ENCODE peak calls at places on chromosomes 2 and 18, in ten cellular contexts. One of them, this sample, is unnamed.

GRCh38 chr2:217919781-217920351 is 82.9 kb downstream of the TNS1 start:
- DNase-seq in cardiac muscle cell: no peak
- DNase-seq in uterus: peak; percentile 81
- DNase-seq in A549: peak; percentile 32
- DNase-seq in endothelial cell of umbilical vein: peak; percentile 42
- DNase-seq in GM23248: peak; percentile 81
- DNase-seq in RWPE2: no peak
- DNase-seq in esophagus squamous epithelium: no peak
- DNase-seq in adipocyte: peak; percentile 44
- DNase-seq in DND-41: no peak
- DNase-seq in this sample: no peak

GRCh38 chr18:55251186-55251995 is 292.1 kb upstream of the CCDC68 start:
- DNase-seq in RWPE2: no peak
- DNase-seq in esophagus squamous epithelium: no peak
- DNase-seq in GM23248: peak; percentile 77
- DNase-seq in A549: no peak
- DNase-seq in adipocyte: peak; percentile 71
- DNase-seq in endothelial cell of umbilical vein: peak; percentile 86
- DNase-seq in cardiac muscle cell: peak; percentile 15
- DNase-seq in DND-41: no peak
- DNase-seq in uterus: no peak
- DNase-seq in this sample: no peak

GRCh38 chr2:164314148-164314547 is 307.1 kb downstream of the GRB14 start:
- DNase-seq in esophagus squamous epithelium: no peak
- DNase-seq in uterus: no peak
- DNase-seq in A549: peak; percentile 6
- DNase-seq in cardiac muscle cell: peak; percentile 29
- DNase-seq in RWPE2: no peak
- DNase-seq in DND-41: no peak
- DNase-seq in endothelial cell of umbilical vein: no peak
- DNase-seq in GM23248: peak; percentile 21
- DNase-seq in adipocyte: peak; percentile 56
- DNase-seq in this sample: peak; percentile 52

GRCh38 chr2:191202881-191203397 is 42.3 kb upstream of the MYO1B start:
- DNase-seq in endothelial cell of umbilical vein: no peak
- DNase-seq in RWPE2: no peak
- DNase-seq in A549: no peak
- DNase-seq in uterus: peak; percentile 19
- DNase-seq in adipocyte: peak; percentile 53
- DNase-seq in esophagus squamous epithelium: no peak
- DNase-seq in DND-41: peak; percentile 35
- DNase-seq in GM23248: peak; percentile 77
- DNase-seq in cardiac muscle cell: no peak
- DNase-seq in this sample: no peak

GRCh38 chr2:158953926-158954763 is 14.3 kb upstream of the TANC1 start:
- DNase-seq in A549: peak; percentile 87
- DNase-seq in cardiac muscle cell: peak; percentile 78
- DNase-seq in uterus: peak; percentile 90
- DNase-seq in DND-41: peak; percentile 82
- DNase-seq in esophagus squamous epithelium: no peak
- DNase-seq in endothelial cell of umbilical vein: peak; percentile 91
- DNase-seq in GM23248: peak; percentile 84
- DNase-seq in RWPE2: peak; percentile 65
- DNase-seq in adipocyte: peak; percentile 86
- DNase-seq in this sample: peak; percentile 64

GRCh38 chr2:17590342-17590911 is 49.9 kb downstream of the VSNL1 start:
- DNase-seq in cardiac muscle cell: no peak
- DNase-seq in GM23248: no peak
- DNase-seq in endothelial cell of umbilical vein: no peak
- DNase-seq in A549: no peak
- DNase-seq in esophagus squamous epithelium: no peak
- DNase-seq in DND-41: no peak
- DNase-seq in uterus: no peak
- DNase-seq in adipocyte: no peak
- DNase-seq in RWPE2: no peak
- DNase-seq in this sample: no peak

GRCh38 chr18:32769242-32770180 is 3.3 kb downstream of the KLHL14 start:
- DNase-seq in RWPE2: peak; percentile 40
- DNase-seq in esophagus squamous epithelium: no peak
- DNase-seq in DND-41: no peak
- DNase-seq in adipocyte: no peak
- DNase-seq in uterus: no peak
- DNase-seq in cardiac muscle cell: peak; percentile 55
- DNase-seq in GM23248: no peak
- DNase-seq in endothelial cell of umbilical vein: no peak
- DNase-seq in A549: no peak
- DNase-seq in this sample: no peak

GRCh38 chr18:50247562-50247961 is 18.7 kb downstream of the CFAP53 start:
- DNase-seq in adipocyte: no peak
- DNase-seq in DND-41: no peak
- DNase-seq in RWPE2: no peak
- DNase-seq in uterus: no peak
- DNase-seq in A549: no peak
- DNase-seq in cardiac muscle cell: no peak
- DNase-seq in GM23248: no peak
- DNase-seq in esophagus squamous epithelium: no peak
- DNase-seq in endothelial cell of umbilical vein: no peak
- DNase-seq in this sample: no peak

DNA sequence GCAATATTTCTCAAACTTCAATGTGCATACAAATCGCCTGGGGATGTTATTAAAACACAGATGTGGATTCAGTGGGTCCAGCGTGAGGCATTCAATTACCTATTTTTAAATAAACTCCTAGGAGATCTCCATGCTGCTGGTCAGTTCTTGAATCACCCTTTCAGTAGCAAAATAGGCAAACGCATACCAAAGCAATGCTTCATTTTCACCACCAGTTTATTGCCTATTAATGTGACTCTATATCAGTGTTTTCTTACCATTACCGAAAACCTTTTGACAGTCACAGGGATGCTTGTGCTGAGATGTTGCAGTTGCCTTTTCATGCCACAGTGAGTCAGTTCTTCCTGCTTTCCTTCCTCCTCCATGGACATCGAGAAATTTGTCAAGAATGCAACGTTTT is 530.6 kb downstream of the CBLN2 start:
- DNase-seq in esophagus squamous epithelium: no peak
- DNase-seq in cardiac muscle cell: no peak
- DNase-seq in GM23248: no peak
- DNase-seq in endothelial cell of umbilical vein: no peak
- DNase-seq in DND-41: no peak
- DNase-seq in uterus: no peak
- DNase-seq in RWPE2: no peak
- DNase-seq in adipocyte: no peak
- DNase-seq in A549: no peak
- DNase-seq in this sample: no peak
- H3K9me3 ChIP-seq in esophagus squamous epithelium: no peaks in the 10 kb centered on the region
- H3K9me3 ChIP-seq in cardiac muscle cell: no peaks in the 10 kb centered on the region
- H3K9me3 ChIP-seq in GM23248: no peaks in the 10 kb centered on the region
- H3K9me3 ChIP-seq in endothelial cell of umbilical vein: no peaks in the 10 kb centered on the region
- H3K9me3 ChIP-seq in DND-41: no peaks in the 10 kb centered on the region
- H3K9me3 ChIP-seq in uterus: no peaks in the 10 kb centered on the region
- H3K9me3 ChIP-seq in RWPE2: no peaks in the 10 kb centered on the region
- H3K9me3 ChIP-seq in adipocyte: no peaks in the 10 kb centered on the region
- H3K9me3 ChIP-seq in A549: no peaks in the 10 kb centered on the region
- H3K9me3 ChIP-seq in this sample: no peaks in the 10 kb centered on the region

GRCh38 chr2:28751956-28752607 is 452 bp downstream of the PPP1CB start:
- DNase-seq in uterus: no peak
- DNase-seq in A549: peak; percentile 32
- DNase-seq in endothelial cell of umbilical vein: no peak
- DNase-seq in cardiac muscle cell: peak; percentile 43
- DNase-seq in RWPE2: no peak
- DNase-seq in esophagus squamous epithelium: peak; percentile 86
- DNase-seq in adipocyte: peak; percentile 57
- DNase-seq in DND-41: peak; percentile 46
- DNase-seq in GM23248: peak; percentile 62
- DNase-seq in this sample: no peak

GRCh38 chr2:28754321-28754720 is 2.7 kb downstream of the PPP1CB start:
- DNase-seq in cardiac muscle cell: peak; percentile 22
- DNase-seq in DND-41: no peak
- DNase-seq in uterus: no peak
- DNase-seq in GM23248: peak; percentile 33
- DNase-seq in esophagus squamous epithelium: no peak
- DNase-seq in A549: peak; percentile 13
- DNase-seq in endothelial cell of umbilical vein: no peak
- DNase-seq in RWPE2: no peak
- DNase-seq in adipocyte: peak; percentile 49
- DNase-seq in this sample: no peak

GRCh38 chr2:28753043-28753683 is 1.5 kb downstream of the PPP1CB start:
- DNase-seq in uterus: peak; percentile 75
- DNase-seq in adipocyte: peak; percentile 83
- DNase-seq in RWPE2: no peak
- DNase-seq in GM23248: peak; percentile 81
- DNase-seq in cardiac muscle cell: peak; percentile 76
- DNase-seq in endothelial cell of umbilical vein: peak; percentile 86
- DNase-seq in A549: peak; percentile 83
- DNase-seq in DND-41: peak; percentile 61
- DNase-seq in esophagus squamous epithelium: no peak
- DNase-seq in this sample: no peak

GRCh38 chr2:28752608-28752984 is 966 bp downstream of the PPP1CB start:
- DNase-seq in GM23248: no peak
- DNase-seq in DND-41: no peak
- DNase-seq in esophagus squamous epithelium: no peak
- DNase-seq in adipocyte: no peak
- DNase-seq in RWPE2: no peak
- DNase-seq in endothelial cell of umbilical vein: peak; percentile 40
- DNase-seq in A549: no peak
- DNase-seq in uterus: no peak
- DNase-seq in cardiac muscle cell: peak; percentile 14
- DNase-seq in this sample: no peak

GRCh38 chr2:28755411-28755810 is 3.8 kb downstream of the PPP1CB start:
- DNase-seq in GM23248: peak; percentile 34
- DNase-seq in esophagus squamous epithelium: no peak
- DNase-seq in DND-41: no peak
- DNase-seq in A549: no peak
- DNase-seq in endothelial cell of umbilical vein: no peak
- DNase-seq in RWPE2: no peak
- DNase-seq in adipocyte: peak; percentile 39
- DNase-seq in cardiac muscle cell: no peak
- DNase-seq in uterus: no peak
- DNase-seq in this sample: no peak
- H3K4me1 ChIP-seq in GM23248: peaks cover 46% of the 10 kb centered on the region
- H3K4me1 ChIP-seq in esophagus squamous epithelium: peaks cover 77% of the 10 kb centered on the region
- H3K4me1 ChIP-seq in DND-41: peaks cover 38% of the 10 kb centered on the region
- H3K4me1 ChIP-seq in A549: peaks cover 54% of the 10 kb centered on the region
- H3K4me1 ChIP-seq in endothelial cell of umbilical vein: peaks cover 10% of the 10 kb centered on the region
- H3K4me1 ChIP-seq in RWPE2: peaks cover 32% of the 10 kb centered on the region
- H3K4me1 ChIP-seq in adipocyte: peaks cover 38% of the 10 kb centered on the region
- H3K4me1 ChIP-seq in cardiac muscle cell: peaks cover 41% of the 10 kb centered on the region
- H3K4me1 ChIP-seq in uterus: no peaks in the 10 kb centered on the region
- H3K4me1 ChIP-seq in this sample: peaks cover 7% of the 10 kb centered on the region

DNA sequence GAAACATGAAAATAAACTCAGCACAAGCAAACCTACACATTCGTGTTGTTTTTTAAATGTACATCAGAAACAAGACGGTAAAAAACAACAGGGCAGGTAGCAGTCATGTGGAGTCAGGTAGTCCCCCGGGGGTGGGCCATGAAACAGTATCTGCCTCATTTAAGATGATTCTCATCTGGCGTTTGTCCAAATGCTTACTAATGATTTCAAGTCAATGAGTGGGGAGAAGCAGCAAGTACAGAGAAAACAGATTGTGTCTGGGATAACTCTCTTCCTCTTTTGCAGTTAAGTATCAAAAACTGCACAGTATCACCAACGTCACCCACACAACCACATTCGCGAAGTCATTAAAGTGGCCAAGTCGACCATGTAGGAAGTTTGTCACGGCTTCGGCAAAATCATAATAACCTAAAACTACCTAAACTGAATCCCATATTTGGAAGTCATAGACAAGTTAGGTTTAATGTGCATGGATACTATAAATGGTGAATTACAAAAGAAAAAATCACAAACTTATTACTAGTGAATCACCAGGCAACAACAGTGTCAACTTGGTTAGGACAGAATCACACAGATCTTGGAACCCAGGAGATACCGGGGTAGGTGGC is 1.2 kb downstream of the LAPTM4A start:
- DNase-seq in uterus: no peak
- DNase-seq in cardiac muscle cell: no peak
- DNase-seq in RWPE2: no peak
- DNase-seq in endothelial cell of umbilical vein: peak; percentile 70
- DNase-seq in A549: no peak
- DNase-seq in esophagus squamous epithelium: no peak
- DNase-seq in adipocyte: peak; percentile 85
- DNase-seq in GM23248: peak; percentile 86
- DNase-seq in DND-41: peak; percentile 8
- DNase-seq in this sample: no peak
- H3K9me3 ChIP-seq in uterus: no peaks in the 10 kb centered on the region
- H3K9me3 ChIP-seq in cardiac muscle cell: no peaks in the 10 kb centered on the region
- H3K9me3 ChIP-seq in RWPE2: no peaks in the 10 kb centered on the region
- H3K9me3 ChIP-seq in endothelial cell of umbilical vein: no peaks in the 10 kb centered on the region
- H3K9me3 ChIP-seq in A549: no peaks in the 10 kb centered on the region
- H3K9me3 ChIP-seq in esophagus squamous epithelium: no peaks in the 10 kb centered on the region
- H3K9me3 ChIP-seq in adipocyte: no peaks in the 10 kb centered on the region
- H3K9me3 ChIP-seq in GM23248: no peaks in the 10 kb centered on the region
- H3K9me3 ChIP-seq in DND-41: no peaks in the 10 kb centered on the region
- H3K9me3 ChIP-seq in this sample: no peaks in the 10 kb centered on the region

GRCh38 chr2:75596784-75597183 is 36.0 kb upstream of the EVA1A start:
- DNase-seq in A549: no peak
- DNase-seq in cardiac muscle cell: no peak
- DNase-seq in RWPE2: no peak
- DNase-seq in DND-41: no peak
- DNase-seq in esophagus squamous epithelium: no peak
- DNase-seq in endothelial cell of umbilical vein: no peak
- DNase-seq in adipocyte: no peak
- DNase-seq in uterus: no peak
- DNase-seq in GM23248: peak; percentile 79
- DNase-seq in this sample: no peak

GRCh38 chr2:75597949-75598348 is 37.2 kb upstream of the EVA1A start:
- DNase-seq in DND-41: no peak
- DNase-seq in adipocyte: no peak
- DNase-seq in uterus: no peak
- DNase-seq in RWPE2: no peak
- DNase-seq in A549: no peak
- DNase-seq in GM23248: no peak
- DNase-seq in cardiac muscle cell: no peak
- DNase-seq in endothelial cell of umbilical vein: no peak
- DNase-seq in esophagus squamous epithelium: no peak
- DNase-seq in this sample: no peak

GRCh38 chr2:75592888-75593287 is 32.1 kb upstream of the EVA1A start:
- DNase-seq in DND-41: no peak
- DNase-seq in uterus: no peak
- DNase-seq in A549: no peak
- DNase-seq in cardiac muscle cell: no peak
- DNase-seq in RWPE2: no peak
- DNase-seq in adipocyte: no peak
- DNase-seq in endothelial cell of umbilical vein: no peak
- DNase-seq in esophagus squamous epithelium: no peak
- DNase-seq in GM23248: no peak
- DNase-seq in this sample: no peak

GRCh38 chr2:75594599-75594998 is 33.9 kb upstream of the EVA1A start:
- DNase-seq in cardiac muscle cell: no peak
- DNase-seq in endothelial cell of umbilical vein: no peak
- DNase-seq in DND-41: no peak
- DNase-seq in RWPE2: no peak
- DNase-seq in adipocyte: no peak
- DNase-seq in GM23248: no peak
- DNase-seq in A549: no peak
- DNase-seq in uterus: no peak
- DNase-seq in esophagus squamous epithelium: no peak
- DNase-seq in this sample: no peak

DNA sequence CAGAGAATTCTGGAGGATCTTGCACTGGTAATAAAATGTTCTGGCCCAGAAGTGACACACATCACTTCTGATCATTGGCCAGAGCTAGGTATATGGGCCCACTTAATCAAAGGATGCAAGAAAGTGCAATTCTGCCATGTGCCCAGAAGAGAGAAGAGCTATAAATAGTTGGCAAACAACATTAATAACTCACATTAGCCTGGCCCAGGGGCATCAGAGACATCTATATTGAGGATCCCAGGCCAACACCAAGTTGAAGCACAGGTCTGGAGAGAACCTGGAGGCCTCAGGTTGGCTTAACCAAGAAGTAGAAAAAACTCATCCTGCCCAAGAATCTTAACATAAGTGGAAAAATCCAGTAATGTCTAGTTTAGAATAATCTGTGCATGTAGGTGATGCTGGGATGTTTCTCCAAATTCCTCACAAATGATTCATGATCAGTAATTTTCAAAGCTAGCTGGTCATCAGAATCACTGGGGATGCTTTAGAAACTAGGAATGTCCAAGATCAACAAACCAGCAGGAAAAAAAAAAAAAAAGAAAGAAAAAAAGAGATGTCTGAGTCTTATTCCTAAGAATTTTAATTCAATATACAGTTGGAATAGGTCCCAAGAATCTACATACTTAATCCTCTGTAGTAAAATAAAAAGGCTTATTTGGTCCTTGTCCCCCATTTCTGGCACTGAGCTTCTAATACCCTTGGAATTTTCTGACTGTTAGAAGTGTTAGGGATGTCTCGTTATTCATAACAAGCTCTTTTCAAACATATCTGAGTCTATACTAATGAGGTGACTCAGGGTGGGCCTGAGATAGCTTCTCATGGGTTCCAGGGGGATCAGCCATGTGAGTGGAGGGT is 35.0 kb upstream of the EVA1A start:
- DNase-seq in GM23248: peak; percentile 88
- DNase-seq in endothelial cell of umbilical vein: peak; percentile 64
- DNase-seq in esophagus squamous epithelium: no peak
- DNase-seq in RWPE2: no peak
- DNase-seq in adipocyte: peak; percentile 78
- DNase-seq in DND-41: no peak
- DNase-seq in uterus: no peak
- DNase-seq in A549: peak; percentile 56
- DNase-seq in cardiac muscle cell: no peak
- DNase-seq in this sample: no peak
- H3K4me1 ChIP-seq in GM23248: peaks cover 58% of the 10 kb centered on the region
- H3K4me1 ChIP-seq in endothelial cell of umbilical vein: peaks cover 3% of the 10 kb centered on the region
- H3K4me1 ChIP-seq in esophagus squamous epithelium: peaks cover 9% of the 10 kb centered on the region
- H3K4me1 ChIP-seq in RWPE2: peaks cover 34% of the 10 kb centered on the region
- H3K4me1 ChIP-seq in adipocyte: peaks cover 30% of the 10 kb centered on the region
- H3K4me1 ChIP-seq in DND-41: no peaks in the 10 kb centered on the region
- H3K4me1 ChIP-seq in uterus: no peaks in the 10 kb centered on the region
- H3K4me1 ChIP-seq in A549: peaks cover 44% of the 10 kb centered on the region
- H3K4me1 ChIP-seq in cardiac muscle cell: no peaks in the 10 kb centered on the region
- H3K4me1 ChIP-seq in this sample: no peaks in the 10 kb centered on the region